ENCODE peak calls at places on chromosomes 1 and 21, in five cellular contexts. Z is neural progenitor cell, A is PC-3, C is astrocyte, E is mesendoderm. D is an unnamed sample.

GRCh38 chr1:95393434-95393833 is 159.4 kb downstream of the RWDD3 start:
- DNase-seq in Z (no peak), A (no peak), C (no peak), E (no peak), D (no peak)

GRCh38 chr1:66679140-66679539 is 73.1 kb upstream of the DYNLT5 start:
- DNase-seq in Z (no peak), A (no peak), C (no peak), E (no peak), D (no peak)

GRCh38 chr1:163013826-163014600 is 55.1 kb upstream of the RGS4 start:
- DNase-seq in Z (no peak), A (no peak), C (no peak), E (no peak), D (no peak)

GRCh38 chr1:28646040-28646439 is 2.4 kb upstream of the RNU11 start:
- DNase-seq in Z (no peak), A (no peak), C (no peak), E (no peak), D (no peak)

GRCh38 chr1:26784023-26784871 is 3.5 kb upstream of the PIGV start:
- DNase-seq in Z (peak; percentile 26), A (peak; percentile 54), C (peak; percentile 34), E (peak; percentile 31), D (peak; percentile 65)

GRCh38 chr21:35226960-35227741 is 178.0 kb upstream of the RUNX1 start:
- DNase-seq in Z (no peak), A (no peak), C (no peak), E (no peak), D (no peak)

GRCh38 chr1:247535402-247535801 is 838 bp downstream of the OR2C3 start:
- DNase-seq in Z (no peak), A (no peak), C (no peak), E (no peak), D (no peak)

GRCh38 chr1:1599030-1599916 is 662 bp downstream of the FNDC10 start:
- DNase-seq in Z (peak; percentile 78), A (peak; percentile 36), C (no peak), E (peak; percentile 32), D (peak; percentile 87)

GRCh38 chr1:33971018-33971710 is 107.3 kb downstream of the HMGB4 start:
- DNase-seq in Z (peak; percentile 47), A (no peak), C (peak; percentile 77), E (no peak), D (no peak)

GRCh38 chr1:60034999-60035398 is 38.6 kb downstream of the C1orf87 start:
- DNase-seq in Z (no peak), A (no peak), C (no peak), E (no peak), D (no peak)

GRCh38 chr1:225461533-225462428 is 33.9 kb upstream of the LBR start:
- DNase-seq in Z (no peak), A (no peak), C (no peak), E (no peak), D (no peak)

GRCh38 chr1:33433509-33434362 is 2.8 kb upstream of the PHC2 start:
- DNase-seq in Z (no peak), A (peak; percentile 99), C (peak; percentile 98), E (peak; percentile 18), D (no peak)

GRCh38 chr1:235525314-235525713 is 21.1 kb upstream of the B3GALNT2 start:
- DNase-seq in Z (no peak), A (no peak), C (peak; percentile 28), E (no peak), D (no peak)

GRCh38 chr1:107787299-107787698 is 177.7 kb downstream of the VAV3 start:
- DNase-seq in Z (peak; percentile 18), A (no peak), C (no peak), E (peak; percentile 55), D (peak; percentile 79)

GRCh38 chr1:38053416-38054091 is 7.0 kb upstream of the POU3F1 start:
- DNase-seq in Z (no peak), A (no peak), C (no peak), E (no peak), D (no peak)

GRCh38 chr1:110639724-110640386 is 33.7 kb upstream of the KCNA2 start:
- DNase-seq in Z (no peak), A (peak; percentile 7), C (no peak), E (no peak), D (no peak)

GRCh38 chr1:7808253-7808844 is 24.3 kb downstream of the PER3 start:
- DNase-seq in Z (peak; percentile 38), A (peak; percentile 52), C (peak; percentile 29), E (peak; percentile 48), D (no peak)

GRCh38 chr1:41019353-41019745 is 2.2 kb downstream of the SLFNL1 start:
- DNase-seq in Z (no peak), A (no peak), C (no peak), E (peak; percentile 52), D (no peak)
- H3K9ac ChIP-seq in Z (no peak overlapping the region), A (no peak overlapping the region), C (no peak overlapping the region), E (no peak overlapping the region), D (no peak overlapping the region)

GRCh38 chr1:53076721-53077598 is 14.9 kb downstream of the PODN start:
- DNase-seq in Z (peak; percentile 60), A (no peak), C (no peak), E (no peak), D (no peak)

GRCh38 chr1:53074313-53075154 is 12.5 kb downstream of the PODN start:
- DNase-seq in Z (no peak), A (no peak), C (no peak), E (no peak), D (peak; percentile 30)

GRCh38 chr1:53076165-53076564 is 14.2 kb downstream of the PODN start:
- DNase-seq in Z (no peak), A (no peak), C (no peak), E (no peak), D (no peak)

GRCh38 chr1:53075206-53075605 is 13.2 kb downstream of the PODN start:
- DNase-seq in Z (no peak), A (no peak), C (no peak), E (no peak), D (peak; percentile 32)

DNA sequence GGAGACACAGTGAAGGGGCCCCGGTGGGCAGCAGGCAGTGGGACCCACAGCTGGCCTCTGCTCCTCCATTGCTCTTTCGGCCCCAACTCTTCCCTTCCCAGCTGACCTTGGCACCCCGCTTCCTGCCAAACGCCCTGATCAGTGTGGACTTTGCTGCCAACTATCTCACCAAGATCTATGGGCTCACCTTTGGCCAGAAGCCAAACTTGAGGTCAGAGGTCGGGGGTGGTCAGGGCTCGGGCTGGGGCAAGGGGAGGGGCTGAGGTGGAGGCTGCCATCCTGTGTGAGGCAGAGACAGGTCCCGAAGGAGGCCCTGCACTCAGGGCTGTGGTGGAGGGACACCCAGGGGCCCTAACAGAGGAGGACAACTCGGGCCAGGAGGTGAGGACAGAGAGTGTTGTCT is 13.7 kb downstream of the PODN start:
- DNase-seq in Z (no peak), A (no peak), C (no peak), E (no peak), D (peak; percentile 29)
- H3K27ac ChIP-seq in Z (no peak overlapping the region), A (no peak overlapping the region), C (no peak overlapping the region), E (no peak overlapping the region), D (no peak overlapping the region)

DNA sequence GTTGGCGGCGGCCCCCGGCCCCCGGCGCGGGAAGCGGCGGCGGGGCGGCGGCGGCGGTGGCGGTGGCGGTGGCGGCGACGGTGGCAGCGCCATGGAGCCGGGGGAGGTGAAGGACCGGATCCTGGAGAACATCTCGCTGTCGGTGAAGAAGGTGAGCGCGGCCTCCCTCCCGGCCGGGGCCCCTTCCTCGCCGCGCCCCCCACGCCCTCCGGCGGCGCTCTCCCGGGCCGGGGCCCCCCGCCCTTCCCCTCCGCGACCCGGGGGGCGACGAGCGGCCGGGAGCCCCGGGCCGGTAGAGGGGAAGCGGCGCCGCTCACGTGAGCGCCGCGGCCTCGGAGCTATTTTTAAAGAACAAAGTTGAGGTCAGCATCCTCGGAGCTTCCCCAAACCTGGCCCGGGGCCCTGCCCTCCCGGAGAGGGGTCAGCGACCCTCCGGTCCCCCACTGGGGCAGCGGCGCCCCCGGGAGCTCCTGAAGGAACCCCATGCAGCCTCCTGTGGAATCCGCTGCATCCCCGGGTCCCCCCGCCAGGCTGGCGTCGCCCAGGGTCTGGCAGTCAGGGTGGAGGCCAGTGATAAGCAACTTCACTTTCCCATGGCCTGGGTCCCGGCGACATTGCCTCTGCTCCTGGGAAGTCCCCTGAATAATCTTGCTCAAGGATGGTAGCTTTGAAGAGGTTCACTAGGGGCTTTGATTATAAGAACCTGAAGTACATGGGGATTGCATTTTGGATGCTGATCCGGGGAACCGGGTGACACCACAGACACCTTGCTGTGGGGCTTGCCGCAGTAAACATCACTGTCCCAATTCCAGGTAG is 556 bp downstream of the PLEKHM2 start:
- DNase-seq in Z (peak; percentile 54), A (no peak), C (no peak), E (peak; percentile 64), D (peak; percentile 81)
- H3K9ac ChIP-seq in Z (peak overlapping the region; percentile 15), A (peak overlapping the region; percentile 79), C (peak overlapping the region; percentile 98), E (peak overlapping the region; percentile 79), D (peak overlapping the region; percentile 72)

DNA sequence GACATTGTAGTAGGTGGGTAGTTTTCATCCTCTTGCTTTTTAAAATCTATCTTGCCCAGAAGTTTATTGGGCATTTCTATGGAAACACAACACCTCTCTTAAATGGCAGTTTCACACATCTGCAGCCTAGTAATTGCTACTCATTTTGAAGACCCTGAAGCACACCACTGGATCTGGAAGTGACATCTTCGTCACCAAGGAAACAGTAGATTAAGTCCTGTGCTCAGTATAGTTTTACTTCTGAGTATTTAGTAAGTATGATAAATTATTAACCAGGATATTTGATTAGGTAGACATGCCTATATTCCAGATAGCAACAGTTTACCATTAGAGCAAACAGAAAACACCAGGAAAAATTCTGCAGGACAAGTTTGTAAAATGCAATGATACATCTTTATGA is 48.7 kb downstream of the UCK2 start:
- DNase-seq in Z (no peak), A (no peak), C (no peak), E (no peak), D (no peak)
- H3K27ac ChIP-seq in Z (no peak overlapping the region), A (no peak overlapping the region), C (no peak overlapping the region), E (no peak overlapping the region), D (no peak overlapping the region)

DNA sequence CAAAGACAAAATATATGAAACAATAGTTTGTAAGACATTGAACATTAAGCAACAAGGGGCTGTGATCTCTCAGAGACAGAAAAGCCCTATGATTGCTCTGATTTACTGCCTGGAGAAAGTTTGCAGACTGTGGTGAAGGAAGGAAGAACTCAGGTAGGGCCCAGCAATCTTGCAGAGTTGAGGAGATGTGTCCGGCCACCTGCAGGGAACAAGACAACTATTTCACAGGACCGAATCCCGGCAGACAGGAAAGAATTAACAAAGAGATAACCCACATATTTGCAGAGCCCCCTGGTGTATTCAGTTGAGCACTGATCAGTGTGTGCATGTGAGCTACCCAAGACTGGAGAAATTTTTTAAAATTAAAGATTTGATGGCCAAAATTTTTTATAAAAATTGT is 58.3 kb upstream of the FMN2 start:
- DNase-seq in Z (no peak), A (no peak), C (no peak), E (peak; percentile 96), D (peak; percentile 86)
- H3K9ac ChIP-seq in Z (no peak overlapping the region), A (no peak overlapping the region), C (no peak overlapping the region), E (no peak overlapping the region), D (peak overlapping the region; percentile 26)

D was measured in endodermal cell.